ENCODE peak calls at places on chromosomes 5 and 9, in four cellular contexts. I is right lobe of liver, M is small intestine, O is body of pancreas. D is an unnamed sample.

GRCh38 chr5:163631846-163632245 is 126.4 kb downstream of the MAT2B start:
- DNase-seq in O (peak; percentile 12), M (no peak), I (no peak), D (no peak)

GRCh38 chr9:114499528-114499927 is 5.7 kb downstream of the WHRN start:
- DNase-seq in M (no peak), O (no peak), I (no peak), D (peak; percentile 9)

GRCh38 chr5:135034186-135034962 is at the start of gene PITX1:
- DNase-seq in I (peak; percentile 46), M (peak; percentile 77), O (peak; percentile 29), D (no peak)

GRCh38 chr9:16202913-16203734 is 650.3 kb downstream of the CCDC171 start:
- DNase-seq in M (no peak), I (no peak), O (no peak), D (no peak)

GRCh38 chr9:18793122-18793521 is 239.9 kb downstream of the SAXO1 start:
- DNase-seq in M (no peak), O (no peak), I (no peak), D (no peak)

GRCh38 chr5:115542076-115542475 is 2.5 kb downstream of the FEM1C start:
- DNase-seq in M (no peak), O (no peak), I (no peak), D (no peak)

GRCh38 chr9:128787583-128788156 is 617 bp downstream of the TBC1D13 start:
- DNase-seq in M (peak; percentile 17), I (no peak), O (peak; percentile 17), D (no peak)

GRCh38 chr9:119375892-119376291 is 6.7 kb upstream of the BRINP1 start:
- DNase-seq in I (no peak), O (no peak), M (peak; percentile 32), D (no peak)

GRCh38 chr5:132746592-132747063 is 598 bp upstream of the CCNI2 start:
- DNase-seq in O (peak; percentile 65), M (peak; percentile 77), I (no peak), D (no peak)

GRCh38 chr5:123809594-123810172 is 297.7 kb downstream of the CSNK1G3 start:
- DNase-seq in O (peak; percentile 26), I (no peak), M (peak; percentile 52), D (no peak)

GRCh38 chr5:153613143-153613542 is 122.7 kb downstream of the GRIA1 start:
- DNase-seq in I (no peak), M (no peak), O (no peak), D (no peak)

GRCh38 chr9:134057751-134058701 is 9.8 kb downstream of the BRD3 start:
- DNase-seq in O (no peak), I (peak; percentile 83), M (no peak), D (no peak)

GRCh38 chr9:114551750-114552685 is 35.6 kb upstream of the ATP6V1G1 start:
- DNase-seq in I (no peak), M (peak; percentile 64), O (peak; percentile 85), D (no peak)

DNA sequence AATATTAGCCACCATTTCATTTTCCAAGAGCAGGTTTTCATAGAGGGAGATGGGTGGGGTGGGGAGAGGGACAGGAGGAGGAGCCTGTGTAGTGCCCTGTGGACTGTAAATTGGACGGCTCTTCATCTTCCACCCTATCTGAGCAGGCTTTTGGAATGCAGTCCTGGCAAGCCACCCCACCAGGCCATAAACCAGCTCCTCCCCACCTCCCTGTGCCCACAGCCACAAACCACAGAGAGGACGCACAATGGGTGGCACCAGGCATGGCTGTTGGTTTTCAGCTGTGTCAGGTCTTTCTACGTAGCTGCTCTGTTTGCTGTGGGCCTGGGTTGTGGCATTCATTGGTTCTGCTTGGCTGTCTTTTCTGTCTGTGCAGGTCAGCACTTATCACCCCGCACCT is 58.0 kb downstream of the PLAC8L1 start:
- DNase-seq in I (peak; percentile 58), M (peak; percentile 81), O (no peak), D (no peak)
- H3K27ac ChIP-seq in I (no peak overlapping the region), M (peak overlapping the region; percentile 15), O (no peak overlapping the region), D (no peak overlapping the region)

DNA sequence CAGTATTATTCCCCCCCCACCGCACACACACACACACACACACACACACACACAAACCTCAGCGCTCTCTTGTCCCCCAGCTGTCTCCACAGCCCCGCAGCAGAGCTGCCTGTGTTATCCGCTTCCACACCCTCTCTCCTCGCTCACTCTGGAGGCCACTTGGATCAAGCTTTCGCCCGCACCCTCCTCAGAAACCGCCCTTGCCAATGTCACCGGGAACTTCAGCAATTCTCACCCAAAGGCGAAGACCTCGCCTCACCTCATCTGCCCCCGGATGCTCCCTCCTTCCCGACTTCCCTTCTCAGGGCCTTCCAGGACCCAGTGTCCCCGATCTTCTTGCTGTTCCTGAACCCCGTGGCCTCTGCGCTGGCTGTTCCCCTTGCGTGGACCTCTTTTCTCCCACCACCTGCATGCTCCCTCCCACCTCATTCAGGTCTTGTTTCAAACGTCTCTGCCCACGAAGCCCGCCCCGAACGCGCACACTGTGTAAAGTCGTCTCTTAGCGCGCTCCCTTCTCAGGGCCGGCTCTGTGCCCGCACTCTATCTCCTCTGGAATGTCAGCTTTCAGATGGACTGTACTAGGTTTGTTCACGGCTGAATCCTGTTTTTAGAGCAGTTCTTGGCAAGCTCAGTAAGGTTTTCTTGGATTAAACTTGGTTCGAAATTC is 872 bp upstream of the TRIM7 start:
- DNase-seq in M (no peak), I (no peak), O (no peak), D (no peak)
- H3K27ac ChIP-seq in M (no peak overlapping the region), I (no peak overlapping the region), O (no peak overlapping the region), D (no peak overlapping the region)

GRCh38 chr9:33104111-33104415 is 27.6 kb upstream of the SMU1 start:
- DNase-seq in O (no peak), I (no peak), M (no peak), D (no peak)
- H3K27ac ChIP-seq in O (no peak overlapping the region), I (no peak overlapping the region), M (no peak overlapping the region), D (no peak overlapping the region)

GRCh38 chr5:7495133-7495521 is 99.2 kb downstream of the ADCY2 start:
- DNase-seq in M (no peak), I (no peak), O (no peak), D (no peak)
- H3K27ac ChIP-seq in M (no peak overlapping the region), I (no peak overlapping the region), O (no peak overlapping the region), D (no peak overlapping the region)

DNA sequence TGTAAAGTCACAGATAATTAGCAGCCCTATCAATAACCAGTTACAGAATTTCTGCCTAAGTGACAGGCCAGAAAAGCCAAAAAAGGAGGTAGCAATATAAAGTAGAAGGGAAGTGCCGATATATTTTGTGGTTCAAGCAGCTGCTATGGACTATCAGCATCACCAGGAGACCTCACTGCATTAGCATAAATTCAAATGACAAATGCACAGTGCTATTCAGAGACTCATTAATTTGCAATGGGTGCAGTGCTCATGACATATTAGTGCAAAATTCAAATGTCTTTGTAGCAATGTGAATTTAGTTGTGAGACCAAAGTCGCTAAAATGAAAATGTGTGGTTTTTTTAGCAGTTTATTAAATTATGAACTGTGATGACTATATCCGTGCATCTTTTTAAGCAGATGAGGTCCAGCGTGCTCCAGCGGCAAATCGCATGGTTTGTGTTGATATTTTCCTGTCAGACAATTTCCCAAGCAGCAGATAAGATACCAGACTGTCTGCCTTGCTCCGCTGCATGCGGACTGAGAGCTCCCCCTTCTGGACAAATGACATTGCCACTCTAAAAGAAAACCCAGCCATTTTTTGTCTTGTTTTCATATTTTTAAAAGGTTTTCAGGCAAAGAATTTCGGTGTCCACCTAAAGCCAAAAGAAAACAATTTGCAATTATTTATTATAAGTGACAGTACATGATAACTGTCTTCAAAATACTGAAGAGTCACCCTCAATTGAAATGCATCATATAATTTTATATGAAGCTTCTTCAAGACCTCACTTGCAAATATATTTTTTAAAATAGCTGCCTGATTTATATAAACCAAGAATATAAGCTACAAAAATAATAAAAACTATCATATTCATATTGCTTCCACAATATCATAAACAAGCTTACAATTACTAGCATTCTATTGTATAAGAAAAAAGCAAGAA is 144.4 kb downstream of the CETN3 start:
- DNase-seq in M (peak; percentile 45), O (peak; percentile 51), I (peak; percentile 58), D (peak; percentile 15)
- H3K27ac ChIP-seq in M (no peak overlapping the region), O (no peak overlapping the region), I (no peak overlapping the region), D (no peak overlapping the region)

GRCh38 chr5:143304836-143305475 is 98.5 kb downstream of the NR3C1 start:
- DNase-seq in M (no peak), I (no peak), O (no peak), D (no peak)
- H3K27ac ChIP-seq in M (no peak overlapping the region), I (no peak overlapping the region), O (no peak overlapping the region), D (no peak overlapping the region)

DNA sequence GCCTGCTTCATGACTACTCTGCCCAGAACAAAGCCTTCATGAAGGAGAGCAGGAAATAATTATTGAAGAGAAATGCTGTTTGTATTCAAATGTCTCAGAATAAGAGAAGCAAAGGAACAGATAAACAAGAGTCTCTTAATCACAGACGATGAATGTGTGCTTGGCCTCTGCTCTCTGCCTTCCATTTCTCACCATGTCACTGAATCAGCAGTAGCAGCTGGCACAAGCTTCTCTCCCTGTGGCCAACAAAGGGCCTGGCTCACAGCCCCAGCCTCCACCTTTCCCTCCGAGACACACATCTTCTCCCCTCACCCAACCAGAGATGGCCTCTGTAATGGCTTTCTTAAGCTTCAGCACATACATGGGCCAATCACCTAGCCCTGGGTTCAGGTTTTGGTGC is 128.1 kb upstream of the SLIT3 start:
- DNase-seq in O (no peak), I (no peak), M (no peak), D (no peak)
- H3K27ac ChIP-seq in O (no peak overlapping the region), I (no peak overlapping the region), M (no peak overlapping the region), D (no peak overlapping the region)

GRCh38 chr5:181053760-181054122 is 13.7 kb downstream of the BTNL9 start:
- DNase-seq in I (no peak), M (no peak), O (no peak), D (no peak)
- H3K27ac ChIP-seq in I (no peak overlapping the region), M (no peak overlapping the region), O (no peak overlapping the region), D (peak overlapping the region; percentile 48)

D was measured in caudate nucleus.